ENCODE peak calls at places on chromosomes 16 and 17, in seven cellular contexts. U is stomach; Q is sigmoid colon; G is CD8-positive, alpha-beta T cell; K is psoas muscle; D is A549; M is epithelial cell of esophagus. Z is an unnamed sample.

GRCh38 chr16:88393034-88393433 is 10.3 kb downstream of the ZNF469 start:
- DNase-seq in U (peak; percentile 71), Q (peak; percentile 75), G (no peak), K (peak; percentile 69), D (no peak), M (no peak), Z (no peak)

GRCh38 chr17:2396192-2396567 is 4.7 kb downstream of the MNT start:
- DNase-seq in U (no peak), Q (peak; percentile 67), G (no peak), K (no peak), D (no peak), M (no peak), Z (no peak)

GRCh38 chr16:89629827-89630610 is 16.6 kb downstream of the DPEP1 start:
- DNase-seq in U (no peak), Q (no peak), G (no peak), K (no peak), D (no peak), M (no peak), Z (no peak)

GRCh38 chr17:16916557-16916920 is 55.4 kb downstream of the TNFRSF13B start:
- DNase-seq in U (peak; percentile 3), Q (no peak), G (no peak), K (no peak), D (no peak), M (no peak), Z (no peak)

GRCh38 chr16:60166-60565 is 6.5 kb downstream of the SNRNP25 start:
- DNase-seq in U (no peak), Q (peak; percentile 67), G (no peak), K (peak; percentile 12), D (no peak), M (no peak), Z (no peak)

GRCh38 chr17:35745749-35746320 is 7.2 kb downstream of the GAS2L2 start:
- DNase-seq in U (no peak), Q (no peak), G (no peak), K (no peak), D (no peak), M (no peak), Z (no peak)

GRCh38 chr17:8991514-8992285 is 26.2 kb upstream of the PIK3R5 start:
- DNase-seq in U (peak; percentile 70), Q (peak; percentile 80), G (peak; percentile 71), K (peak; percentile 26), D (peak; percentile 62), M (peak; percentile 64), Z (peak; percentile 44)

GRCh38 chr17:77303620-77304019 is 162.9 kb downstream of the SEC14L1 start:
- DNase-seq in U (no peak), Q (no peak), G (no peak), K (no peak), D (no peak), M (no peak), Z (no peak)

GRCh38 chr17:50189396-50190277 is 11.8 kb downstream of the COL1A1 start:
- DNase-seq in U (no peak), Q (no peak), G (no peak), K (no peak), D (no peak), M (no peak), Z (no peak)

GRCh38 chr17:18324140-18325049 is 9.3 kb downstream of the SMCR8 start:
- DNase-seq in U (no peak), Q (peak; percentile 45), G (no peak), K (no peak), D (no peak), M (no peak), Z (no peak)

GRCh38 chr17:82978765-82979349 is 100.6 kb upstream of the METRNL start:
- DNase-seq in U (no peak), Q (no peak), G (no peak), K (no peak), D (no peak), M (no peak), Z (no peak)

GRCh38 chr17:13562271-13562800 is 39.4 kb downstream of the HS3ST3A1 start:
- DNase-seq in U (no peak), Q (peak; percentile 82), G (no peak), K (peak; percentile 43), D (no peak), M (peak; percentile 26), Z (no peak)

GRCh38 chr17:69872675-69873262 is 202.3 kb upstream of the KCNJ16 start:
- DNase-seq in U (no peak), Q (no peak), G (no peak), K (no peak), D (no peak), M (no peak), Z (no peak)

GRCh38 chr17:21194210-21194609 is 19.8 kb downstream of the TMEM11 start:
- DNase-seq in U (no peak), Q (no peak), G (no peak), K (no peak), D (no peak), M (no peak), Z (no peak)

GRCh38 chr16:54526916-54527315 is 240.3 kb upstream of the IRX3 start:
- DNase-seq in U (no peak), Q (no peak), G (no peak), K (no peak), D (no peak), M (peak; percentile 2), Z (no peak)

GRCh38 chr17:7839199-7839889 is 5.3 kb downstream of the KDM6B start:
- DNase-seq in U (no peak), Q (peak; percentile 61), G (no peak), K (no peak), D (no peak), M (peak; percentile 87), Z (no peak)

GRCh38 chr16:57801856-57802634 is at the start of gene KIFC3:
- DNase-seq in U (peak; percentile 83), Q (peak; percentile 92), G (peak; percentile 77), K (peak; percentile 86), D (peak; percentile 74), M (peak; percentile 69), Z (peak; percentile 86)
- TF ChIP-seq CTCF in U (no peak), Q (no peak), G (no peak), K (peak; percentile 33), D (peak; percentile 39), M (no peak), Z (peak; percentile 23)

GRCh38 chr17:81927145-81927652 is 336 bp downstream of the MAFG start:
- DNase-seq in U (no peak), Q (no peak), G (no peak), K (no peak), D (no peak), M (no peak), Z (peak; percentile 35)

GRCh38 chr17:81926451-81927144 is 937 bp downstream of the MAFG start:
- DNase-seq in U (peak; percentile 89), Q (peak; percentile 94), G (peak; percentile 49), K (peak; percentile 79), D (peak; percentile 92), M (peak; percentile 57), Z (peak; percentile 45)

GRCh38 chr17:81929253-81930141 is 2.0 kb upstream of the MAFG start:
- DNase-seq in U (no peak), Q (no peak), G (no peak), K (peak; percentile 15), D (no peak), M (no peak), Z (no peak)

GRCh38 chr17:81928497-81929252 is 1.1 kb upstream of the MAFG start:
- DNase-seq in U (no peak), Q (no peak), G (no peak), K (peak; percentile 25), D (no peak), M (no peak), Z (no peak)

DNA sequence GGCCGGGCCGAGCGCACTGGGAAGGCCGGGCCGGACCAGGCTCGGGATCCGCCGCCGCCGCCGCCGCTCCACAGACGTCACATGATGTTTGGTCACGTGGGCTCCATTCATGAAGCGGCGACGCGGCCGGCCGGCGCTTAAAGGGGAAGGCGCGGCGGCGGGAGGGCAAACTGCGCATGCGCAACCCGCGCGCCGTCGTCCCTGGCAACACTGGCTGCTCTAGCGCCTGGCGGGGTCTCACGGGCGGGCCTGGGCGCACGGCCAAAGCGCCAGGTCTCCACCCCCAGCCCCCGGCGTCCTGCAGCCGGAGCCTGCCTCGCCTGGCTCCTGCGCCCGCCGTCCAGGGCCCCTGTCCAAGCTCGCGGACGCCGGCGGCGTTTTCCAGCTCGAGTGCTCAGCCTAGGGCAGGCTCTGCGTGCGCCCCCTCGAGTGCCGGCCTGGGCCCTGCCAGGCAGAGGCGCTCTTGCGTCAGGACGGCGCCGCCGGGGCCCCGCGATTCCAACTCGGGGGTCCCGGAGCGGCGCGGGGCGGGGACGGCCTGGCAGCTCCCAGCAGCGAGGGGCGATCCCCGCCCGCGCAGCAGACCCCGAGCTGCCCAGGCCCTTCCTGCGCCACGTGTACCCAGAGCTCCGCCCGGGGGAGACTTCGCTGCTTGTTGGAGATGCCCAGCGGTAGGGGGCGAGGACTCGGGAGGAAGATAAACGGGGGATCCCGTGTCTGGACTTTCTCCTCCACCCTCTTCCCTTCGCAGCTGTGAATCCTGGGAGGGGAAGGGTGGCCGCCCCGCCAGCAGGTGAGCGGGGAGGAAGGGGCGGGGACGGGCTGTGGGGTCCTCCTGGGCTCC is at the start of gene MAFG:
- DNase-seq in U (peak; percentile 94), Q (peak; percentile 96), G (peak; percentile 87), K (peak; percentile 92), D (peak; percentile 96), M (peak; percentile 93), Z (peak; percentile 92)
- TF ChIP-seq CTCF in U (no peak), Q (no peak), G (no peak), K (peak; percentile 11), D (peak; percentile 74), M (no peak), Z (peak; percentile 45)

GRCh38 chr16:56314244-56314850 is 111.0 kb downstream of the AMFR start:
- DNase-seq in U (no peak), Q (no peak), G (no peak), K (no peak), D (no peak), M (no peak), Z (no peak)

GRCh38 chr16:56312028-56312300 is 113.4 kb downstream of the AMFR start:
- DNase-seq in U (no peak), Q (no peak), G (no peak), K (no peak), D (no peak), M (no peak), Z (no peak)

GRCh38 chr16:56312556-56312955 is 112.8 kb downstream of the AMFR start:
- DNase-seq in U (no peak), Q (no peak), G (no peak), K (no peak), D (no peak), M (no peak), Z (no peak)

GRCh38 chr16:56310685-56311084 is 114.7 kb downstream of the AMFR start:
- DNase-seq in U (no peak), Q (no peak), G (no peak), K (no peak), D (no peak), M (no peak), Z (no peak)

GRCh38 chr16:56311208-56312027 is 113.9 kb downstream of the AMFR start:
- DNase-seq in U (no peak), Q (no peak), G (no peak), K (no peak), D (no peak), M (no peak), Z (no peak)
- TF ChIP-seq CTCF in U (no peak), Q (no peak), G (no peak), K (no peak), D (peak; percentile 11), M (no peak), Z (no peak)

GRCh38 chr17:42180922-42181850 is at the start of gene KCNH4:
- DNase-seq in U (peak; percentile 81), Q (peak; percentile 79), G (peak; percentile 76), K (peak; percentile 79), D (peak; percentile 93), M (peak; percentile 68), Z (peak; percentile 78)
- TF ChIP-seq CTCF in U (peak; percentile 47), Q (no peak), G (peak; percentile 54), K (peak; percentile 38), D (peak; percentile 72), M (peak; percentile 42), Z (peak; percentile 25)

Z was measured in natural killer cell.